ENCODE peak calls at places on chromosomes 6 and 20, in four cellular contexts. H, T, Z and B are unnamed samples. For H3K4me1, the result is how much of the 10 kb centered on the place peaks cover.

GRCh38 chr6:108134213-108134973 is 31.4 kb upstream of the NR2E1 start:
- DNase-seq in Z (no peak), T (no peak), H (no peak), B (no peak)

GRCh38 chr6:109349419-109349987 is 32.8 kb downstream of the CD164 start:
- DNase-seq in Z (peak), H (no peak), T (peak), B (no peak)

GRCh38 chr6:131029661-131030297 is 33.3 kb downstream of the EPB41L2 start:
- DNase-seq in H (no peak), Z (peak), T (peak), B (no peak)

GRCh38 chr6:147347179-147347881 is 143.1 kb downstream of the STXBP5 start:
- DNase-seq in T (no peak), H (no peak), Z (no peak), B (no peak)

GRCh38 chr6:14732845-14733757 is 512.8 kb upstream of the JARID2 start:
- DNase-seq in Z (peak), T (peak), H (no peak), B (peak)

GRCh38 chr20:47317127-47317895 is 39.2 kb downstream of the ZMYND8 start:
- DNase-seq in Z (peak), H (no peak), T (peak), B (peak)

GRCh38 chr6:165227644-165228329 is 81.6 kb downstream of the C6orf118 start:
- DNase-seq in Z (peak), H (no peak), T (no peak), B (no peak)

GRCh38 chr20:44326391-44327159 is 10.3 kb upstream of the R3HDML start:
- DNase-seq in Z (no peak), T (no peak), H (no peak), B (no peak)

GRCh38 chr6:145929037-145929633 is 35.0 kb downstream of the SHPRH start:
- DNase-seq in T (peak), H (peak), Z (peak), B (no peak)

GRCh38 chr6:34195726-34196115 is 41.0 kb upstream of the HMGA1 start:
- DNase-seq in H (no peak), Z (no peak), T (no peak), B (no peak)

GRCh38 chr6:34196116-34196832 is 40.4 kb upstream of the HMGA1 start:
- DNase-seq in T (peak), Z (peak), H (peak), B (no peak)

GRCh38 chr6:34200340-34200971 is 36.2 kb upstream of the HMGA1 start:
- DNase-seq in T (no peak), H (peak), Z (no peak), B (no peak)

GRCh38 chr6:34194770-34195169 is 41.9 kb upstream of the HMGA1 start:
- DNase-seq in Z (no peak), H (no peak), T (no peak), B (no peak)

DNA sequence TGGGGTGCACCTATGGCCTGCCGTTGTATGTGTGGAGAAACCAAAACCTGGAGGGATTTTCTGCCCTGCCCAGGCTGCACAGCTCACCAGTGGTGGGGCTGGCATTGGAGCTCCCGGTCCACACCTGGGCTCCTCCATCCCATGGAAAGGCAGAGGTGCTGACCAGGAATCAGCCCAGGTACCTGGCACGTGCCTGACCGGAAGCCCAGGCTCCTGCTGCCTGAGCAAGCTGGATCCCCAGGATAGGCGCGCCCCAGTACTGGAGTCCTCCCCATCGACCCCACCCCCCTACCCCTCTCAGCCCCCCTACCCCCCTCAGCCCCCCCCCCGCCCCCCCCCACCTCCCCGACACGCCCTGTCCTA is 39.9 kb upstream of the HMGA1 start:
- DNase-seq in Z (no peak), T (no peak), H (no peak), B (no peak)
- H3K9ac ChIP-seq in Z (peak), T (peak), H (peak), B (peak)

DNA sequence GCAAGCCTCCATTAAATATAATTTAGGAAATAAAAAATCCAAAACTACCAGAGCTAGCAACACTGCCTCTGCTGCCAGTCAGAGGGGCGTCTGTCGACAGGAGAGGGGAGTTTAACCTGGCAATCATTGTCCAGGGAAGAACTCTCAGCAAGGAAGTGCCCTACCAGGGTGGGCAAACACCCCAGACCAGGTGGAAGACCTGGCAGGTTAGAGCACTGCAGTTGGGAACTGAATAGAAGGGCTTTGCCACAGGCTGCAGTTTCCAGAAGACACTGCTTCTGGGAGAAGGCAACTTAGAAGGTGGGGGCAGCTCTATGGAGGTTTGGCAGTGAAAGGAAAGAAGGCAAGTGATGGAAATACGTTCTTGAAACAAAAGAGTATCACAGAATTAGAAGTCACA is 11.5 kb downstream of the NAPB start:
- DNase-seq in Z (no peak), H (no peak), T (no peak), B (no peak)
- H3K4me1 ChIP-seq in Z (under half), H (under half), T (under half), B (under half)

DNA sequence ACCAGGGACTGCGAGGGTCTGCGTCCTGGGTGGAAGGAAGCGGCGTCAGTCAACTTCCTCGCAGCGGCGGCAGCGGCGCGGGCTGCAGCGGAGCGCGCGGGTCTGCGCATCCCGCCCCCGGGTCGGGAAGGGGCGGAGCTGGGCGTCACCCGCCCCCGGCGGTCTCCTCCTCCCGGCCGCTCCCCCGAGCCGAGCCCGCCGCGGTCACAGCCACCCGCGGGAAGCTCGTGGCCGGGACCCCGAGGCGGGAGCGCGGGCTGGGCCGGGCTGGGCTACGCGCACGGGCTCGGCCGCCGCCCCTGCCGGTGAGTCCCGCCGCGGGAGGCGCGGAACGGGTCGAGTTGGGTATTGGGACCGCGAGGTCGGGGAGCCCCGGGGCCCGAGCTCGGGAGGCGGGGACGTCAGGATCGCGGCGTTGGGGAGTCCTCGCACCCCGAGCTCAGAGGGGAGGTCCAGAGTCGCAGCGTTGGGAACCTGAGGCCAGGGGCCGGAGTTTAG is at the start of gene PAQR8:
- DNase-seq in T (peak), H (peak), Z (peak), B (no peak)
- H2AFZ ChIP-seq in T (peak), H (peak), Z (peak), B (peak)

GRCh38 chr6:144896876-144897275 is 611.7 kb downstream of the UTRN start:
- DNase-seq in Z (no peak), H (no peak), T (no peak), B (no peak)

GRCh38 chr6:144897441-144897921 is 612.3 kb downstream of the UTRN start:
- DNase-seq in Z (peak), H (no peak), T (peak), B (peak)

GRCh38 chr6:144895313-144895712 is 610.2 kb downstream of the UTRN start:
- DNase-seq in Z (no peak), H (no peak), T (no peak), B (no peak)

GRCh38 chr6:144895890-144896289 is 610.8 kb downstream of the UTRN start:
- DNase-seq in T (no peak), Z (no peak), H (no peak), B (no peak)

GRCh38 chr6:144896296-144896695 is 611.2 kb downstream of the UTRN start:
- DNase-seq in T (no peak), Z (no peak), H (no peak), B (no peak)
- H3K9ac ChIP-seq in T (no peak), Z (no peak), H (no peak), B (no peak)

GRCh38 chr6:119445666-119446622 is 96.4 kb upstream of the MAN1A1 start:
- DNase-seq in T (peak), H (no peak), Z (peak), B (no peak)
- H3K4me1 ChIP-seq in T (under half), H (under half), Z (under half), B (under half)

GRCh38 chr20:62936996-62937352 is 973 bp upstream of the GID8 start:
- DNase-seq in Z (peak), T (peak), H (peak), B (no peak)
- H2AFZ ChIP-seq in Z (peak), T (peak), H (peak), B (peak)

GRCh38 chr6:2866183-2866846 is 24.7 kb upstream of the SERPINB1 start:
- DNase-seq in H (no peak), T (no peak), Z (no peak), B (no peak)
- H3K9ac ChIP-seq in H (no peak), T (no peak), Z (no peak), B (no peak)

DNA sequence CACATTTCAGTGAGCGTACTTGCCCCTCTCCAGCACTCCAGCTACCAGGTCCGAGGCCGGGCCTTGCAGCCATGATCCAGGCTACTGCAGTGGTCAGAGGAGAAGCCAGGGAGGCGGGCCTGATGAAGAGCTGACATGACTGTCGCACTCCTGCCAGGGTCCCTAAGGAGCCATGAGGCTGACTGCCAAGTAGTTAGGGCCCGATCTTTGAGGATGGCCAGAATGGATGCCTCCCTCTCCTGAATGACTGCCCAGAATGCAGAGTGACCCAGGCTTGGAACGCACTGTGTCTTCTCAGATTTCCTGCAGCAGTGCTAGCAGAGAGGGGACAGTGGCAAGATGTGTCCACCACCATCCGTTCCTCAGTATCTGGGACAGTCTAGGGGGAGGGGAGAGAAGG is 24.7 kb upstream of the LRFN2 start:
- DNase-seq in T (no peak), H (no peak), Z (no peak), B (no peak)
- H3K4me1 ChIP-seq in T (under half), H (under half), Z (under half), B (under half)

DNA sequence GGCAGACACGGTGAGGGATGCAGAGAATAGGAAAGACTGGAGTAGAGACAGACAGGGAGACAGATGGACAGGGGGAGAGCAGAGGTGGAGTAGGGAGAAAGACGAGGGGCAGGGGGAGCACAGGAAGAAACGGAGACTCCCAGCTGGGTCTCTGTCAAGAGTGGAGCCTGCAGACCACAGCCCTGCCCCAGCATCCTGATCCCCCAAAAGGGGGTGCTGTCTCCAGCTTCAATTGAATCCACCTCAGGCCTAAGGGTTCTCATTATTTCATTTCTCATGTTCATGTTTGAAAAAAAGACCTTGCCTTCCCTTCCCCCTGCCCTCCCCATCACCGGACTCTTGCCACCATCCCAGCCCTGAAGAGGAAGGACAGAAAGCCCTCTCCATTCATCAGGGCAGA is 98.1 kb downstream of the CDC5L start:
- DNase-seq in Z (no peak), T (no peak), H (no peak), B (no peak)
- H2AFZ ChIP-seq in Z (peak), T (no peak), H (no peak), B (peak)